ENCODE peak calls at places on chromosomes 4 and X, in nine cellular contexts. One of them, this sample, is unnamed.

GRCh38 chrX:124194903-124195302 is 137.6 kb upstream of the TEX13D start:
- DNase-seq in activated naive CD8-positive, alpha-beta T cell treated with anti-CD3 and anti-CD28 coated beads, Interleukin-2, amount 50 U/mL, for 24 hours: no peak
- DNase-seq in H7: no peak
- DNase-seq in CD8-positive, alpha-beta memory T cell: no peak
- DNase-seq in GM04504: no peak
- DNase-seq in endothelial cell: no peak
- DNase-seq in T-cell: no peak
- DNase-seq in stimulated activated CD4-positive, alpha-beta T cell treated with anti-CD3 and anti-CD28 coated beads, Interleukin-15, amount 100 ng/mL, for 24 hours: no peak
- DNase-seq in AG08395: peak
- DNase-seq in this sample: no peak

GRCh38 chr4:73964862-73965611 is 16.8 kb downstream of the PF4 start:
- DNase-seq in H7: peak
- DNase-seq in endothelial cell: peak
- DNase-seq in CD8-positive, alpha-beta memory T cell: no peak
- DNase-seq in activated naive CD8-positive, alpha-beta T cell treated with anti-CD3 and anti-CD28 coated beads, Interleukin-2, amount 50 U/mL, for 24 hours: no peak
- DNase-seq in GM04504: no peak
- DNase-seq in stimulated activated CD4-positive, alpha-beta T cell treated with anti-CD3 and anti-CD28 coated beads, Interleukin-15, amount 100 ng/mL, for 24 hours: no peak
- DNase-seq in T-cell: no peak
- DNase-seq in AG08395: peak
- DNase-seq in this sample: no peak

GRCh38 chrX:7925867-7926472 is 1.2 kb downstream of the PNPLA4 start:
- DNase-seq in AG08395: peak
- DNase-seq in CD8-positive, alpha-beta memory T cell: peak
- DNase-seq in H7: peak
- DNase-seq in activated naive CD8-positive, alpha-beta T cell treated with anti-CD3 and anti-CD28 coated beads, Interleukin-2, amount 50 U/mL, for 24 hours: peak
- DNase-seq in T-cell: peak
- DNase-seq in GM04504: peak
- DNase-seq in stimulated activated CD4-positive, alpha-beta T cell treated with anti-CD3 and anti-CD28 coated beads, Interleukin-15, amount 100 ng/mL, for 24 hours: peak
- DNase-seq in endothelial cell: peak
- DNase-seq in this sample: peak

GRCh38 chr4:169664615-169665014 is 44.2 kb downstream of the CLCN3 start:
- DNase-seq in H7: no peak
- DNase-seq in endothelial cell: no peak
- DNase-seq in GM04504: no peak
- DNase-seq in activated naive CD8-positive, alpha-beta T cell treated with anti-CD3 and anti-CD28 coated beads, Interleukin-2, amount 50 U/mL, for 24 hours: no peak
- DNase-seq in stimulated activated CD4-positive, alpha-beta T cell treated with anti-CD3 and anti-CD28 coated beads, Interleukin-15, amount 100 ng/mL, for 24 hours: no peak
- DNase-seq in AG08395: no peak
- DNase-seq in CD8-positive, alpha-beta memory T cell: no peak
- DNase-seq in T-cell: no peak
- DNase-seq in this sample: no peak

GRCh38 chr4:39067031-39067430 is 5.0 kb downstream of the KLHL5 start:
- DNase-seq in AG08395: no peak
- DNase-seq in GM04504: no peak
- DNase-seq in activated naive CD8-positive, alpha-beta T cell treated with anti-CD3 and anti-CD28 coated beads, Interleukin-2, amount 50 U/mL, for 24 hours: no peak
- DNase-seq in stimulated activated CD4-positive, alpha-beta T cell treated with anti-CD3 and anti-CD28 coated beads, Interleukin-15, amount 100 ng/mL, for 24 hours: no peak
- DNase-seq in T-cell: no peak
- DNase-seq in H7: no peak
- DNase-seq in CD8-positive, alpha-beta memory T cell: no peak
- DNase-seq in endothelial cell: no peak
- DNase-seq in this sample: no peak

GRCh38 chr4:8117278-8117682 is 41.3 kb downstream of the ABLIM2 start:
- DNase-seq in endothelial cell: no peak
- DNase-seq in CD8-positive, alpha-beta memory T cell: peak
- DNase-seq in H7: peak
- DNase-seq in GM04504: no peak
- DNase-seq in T-cell: peak
- DNase-seq in stimulated activated CD4-positive, alpha-beta T cell treated with anti-CD3 and anti-CD28 coated beads, Interleukin-15, amount 100 ng/mL, for 24 hours: peak
- DNase-seq in activated naive CD8-positive, alpha-beta T cell treated with anti-CD3 and anti-CD28 coated beads, Interleukin-2, amount 50 U/mL, for 24 hours: peak
- DNase-seq in AG08395: peak
- DNase-seq in this sample: no peak

GRCh38 chr4:2083116-2083825 is 24.1 kb downstream of the NAT8L start:
- DNase-seq in GM04504: no peak
- DNase-seq in AG08395: no peak
- DNase-seq in H7: no peak
- DNase-seq in activated naive CD8-positive, alpha-beta T cell treated with anti-CD3 and anti-CD28 coated beads, Interleukin-2, amount 50 U/mL, for 24 hours: no peak
- DNase-seq in CD8-positive, alpha-beta memory T cell: no peak
- DNase-seq in endothelial cell: no peak
- DNase-seq in stimulated activated CD4-positive, alpha-beta T cell treated with anti-CD3 and anti-CD28 coated beads, Interleukin-15, amount 100 ng/mL, for 24 hours: no peak
- DNase-seq in T-cell: no peak
- DNase-seq in this sample: no peak

GRCh38 chr4:127559981-127560380 is 72.8 kb upstream of the INTU start:
- DNase-seq in endothelial cell: no peak
- DNase-seq in stimulated activated CD4-positive, alpha-beta T cell treated with anti-CD3 and anti-CD28 coated beads, Interleukin-15, amount 100 ng/mL, for 24 hours: no peak
- DNase-seq in GM04504: no peak
- DNase-seq in H7: no peak
- DNase-seq in T-cell: no peak
- DNase-seq in AG08395: no peak
- DNase-seq in CD8-positive, alpha-beta memory T cell: no peak
- DNase-seq in activated naive CD8-positive, alpha-beta T cell treated with anti-CD3 and anti-CD28 coated beads, Interleukin-2, amount 50 U/mL, for 24 hours: no peak
- DNase-seq in this sample: no peak

GRCh38 chr4:99457270-99457669 is 22.1 kb upstream of the ADH7 start:
- DNase-seq in AG08395: no peak
- DNase-seq in stimulated activated CD4-positive, alpha-beta T cell treated with anti-CD3 and anti-CD28 coated beads, Interleukin-15, amount 100 ng/mL, for 24 hours: no peak
- DNase-seq in endothelial cell: no peak
- DNase-seq in CD8-positive, alpha-beta memory T cell: no peak
- DNase-seq in GM04504: no peak
- DNase-seq in activated naive CD8-positive, alpha-beta T cell treated with anti-CD3 and anti-CD28 coated beads, Interleukin-2, amount 50 U/mL, for 24 hours: no peak
- DNase-seq in H7: no peak
- DNase-seq in T-cell: no peak
- DNase-seq in this sample: no peak

GRCh38 chr4:152512483-152512882 is 23.4 kb downstream of the FBXW7 start:
- DNase-seq in stimulated activated CD4-positive, alpha-beta T cell treated with anti-CD3 and anti-CD28 coated beads, Interleukin-15, amount 100 ng/mL, for 24 hours: no peak
- DNase-seq in AG08395: no peak
- DNase-seq in activated naive CD8-positive, alpha-beta T cell treated with anti-CD3 and anti-CD28 coated beads, Interleukin-2, amount 50 U/mL, for 24 hours: no peak
- DNase-seq in T-cell: no peak
- DNase-seq in CD8-positive, alpha-beta memory T cell: no peak
- DNase-seq in H7: no peak
- DNase-seq in endothelial cell: no peak
- DNase-seq in GM04504: no peak
- DNase-seq in this sample: no peak

GRCh38 chr4:74258949-74259348 is 49.3 kb upstream of the EPGN start:
- DNase-seq in CD8-positive, alpha-beta memory T cell: no peak
- DNase-seq in GM04504: no peak
- DNase-seq in activated naive CD8-positive, alpha-beta T cell treated with anti-CD3 and anti-CD28 coated beads, Interleukin-2, amount 50 U/mL, for 24 hours: no peak
- DNase-seq in T-cell: no peak
- DNase-seq in H7: no peak
- DNase-seq in AG08395: no peak
- DNase-seq in endothelial cell: no peak
- DNase-seq in stimulated activated CD4-positive, alpha-beta T cell treated with anti-CD3 and anti-CD28 coated beads, Interleukin-15, amount 100 ng/mL, for 24 hours: no peak
- DNase-seq in this sample: no peak

GRCh38 chrX:119145241-119145653 is 17.6 kb upstream of the KIAA1210 start:
- DNase-seq in H7: peak
- DNase-seq in CD8-positive, alpha-beta memory T cell: no peak
- DNase-seq in T-cell: no peak
- DNase-seq in stimulated activated CD4-positive, alpha-beta T cell treated with anti-CD3 and anti-CD28 coated beads, Interleukin-15, amount 100 ng/mL, for 24 hours: peak
- DNase-seq in GM04504: peak
- DNase-seq in endothelial cell: peak
- DNase-seq in activated naive CD8-positive, alpha-beta T cell treated with anti-CD3 and anti-CD28 coated beads, Interleukin-2, amount 50 U/mL, for 24 hours: no peak
- DNase-seq in AG08395: peak
- DNase-seq in this sample: no peak

GRCh38 chrX:10574663-10575062 is 45.7 kb downstream of the MID1 start:
- DNase-seq in AG08395: no peak
- DNase-seq in endothelial cell: no peak
- DNase-seq in H7: no peak
- DNase-seq in T-cell: no peak
- DNase-seq in activated naive CD8-positive, alpha-beta T cell treated with anti-CD3 and anti-CD28 coated beads, Interleukin-2, amount 50 U/mL, for 24 hours: no peak
- DNase-seq in GM04504: no peak
- DNase-seq in CD8-positive, alpha-beta memory T cell: no peak
- DNase-seq in stimulated activated CD4-positive, alpha-beta T cell treated with anti-CD3 and anti-CD28 coated beads, Interleukin-15, amount 100 ng/mL, for 24 hours: no peak
- DNase-seq in this sample: no peak